ENCODE peak calls at places on chromosomes 13 and 19, in ten cellular contexts. J, R, Y, L, O, E, D, M, H and B are unnamed samples.

GRCh38 chr13:99228737-99229691 is 28.4 kb downstream of the UBAC2 start:
- DNase-seq in H (peak), R (peak), J (peak), M (peak), D (peak), Y (peak), E (peak), O (no peak), L (peak), B (peak)

GRCh38 chr19:57559008-57559403 is 657 bp downstream of the ZNF550 start:
- DNase-seq in M (peak), L (no peak), D (peak), O (peak), R (peak), H (no peak), J (peak), Y (peak), E (peak), B (peak)

GRCh38 chr19:14496849-14497346 is 971 bp upstream of the GIPC1 start:
- DNase-seq in J (no peak), M (no peak), O (no peak), E (no peak), D (no peak), Y (no peak), H (no peak), L (no peak), R (no peak), B (no peak)

GRCh38 chr13:99800951-99801350 is 170.6 kb downstream of the ZIC5 start:
- DNase-seq in D (no peak), L (no peak), O (no peak), R (no peak), J (no peak), M (no peak), E (no peak), Y (no peak), H (no peak), B (no peak)

GRCh38 chr13:80217614-80218456 is 123.1 kb downstream of the SPRY2 start:
- DNase-seq in O (no peak), J (peak), M (peak), H (no peak), R (no peak), L (no peak), D (no peak), E (no peak), Y (no peak), B (no peak)

GRCh38 chr19:1882089-1882785 is 3.1 kb downstream of the ABHD17A start:
- DNase-seq in E (peak), R (no peak), O (peak), H (no peak), L (no peak), D (no peak), J (no peak), Y (no peak), M (no peak), B (peak)

GRCh38 chr13:79492313-79492798 is 11.4 kb downstream of the NDFIP2 start:
- DNase-seq in D (no peak), R (no peak), M (no peak), Y (no peak), O (no peak), E (no peak), L (no peak), H (no peak), J (peak), B (peak)

GRCh38 chr19:20279516-20279915 is 112.5 kb downstream of the ZNF486 start:
- DNase-seq in M (no peak), E (no peak), R (no peak), L (no peak), H (no peak), O (no peak), J (no peak), D (no peak), Y (no peak), B (no peak)

GRCh38 chr19:33430674-33431277 is 57.3 kb downstream of the CEBPG start:
- DNase-seq in E (peak), Y (peak), R (peak), O (peak), M (peak), D (peak), J (peak), L (peak), H (no peak), B (peak)

GRCh38 chr13:79869326-79869725 is 388.4 kb downstream of the NDFIP2 start:
- DNase-seq in J (peak), O (no peak), E (no peak), R (no peak), M (peak), Y (no peak), L (no peak), D (no peak), H (no peak), B (no peak)

GRCh38 chr13:40943073-40943472 is 76.0 kb downstream of the ELF1 start:
- DNase-seq in E (no peak), L (peak), D (no peak), J (peak), H (no peak), Y (no peak), O (no peak), R (no peak), M (peak), B (no peak)

GRCh38 chr19:42422576-42423461 is 4.4 kb downstream of the LIPE start:
- DNase-seq in R (no peak), E (peak), D (peak), O (peak), H (no peak), L (no peak), J (peak), Y (peak), M (no peak), B (peak)

GRCh38 chr19:48826606-48827020 is 9.7 kb downstream of the HSD17B14 start:
- DNase-seq in E (no peak), O (peak), Y (no peak), D (no peak), M (no peak), H (no peak), R (no peak), L (no peak), J (no peak), B (no peak)

GRCh38 chr19:10292789-10293636 is 3.3 kb downstream of the ICAM5 start:
- DNase-seq in R (no peak), M (no peak), D (no peak), O (peak), J (no peak), Y (no peak), L (no peak), H (no peak), E (no peak), B (peak)

GRCh38 chr13:40657961-40658360 is 8.5 kb downstream of the FOXO1 start:
- DNase-seq in O (no peak), Y (no peak), R (no peak), J (peak), L (no peak), E (no peak), M (no peak), H (no peak), D (no peak), B (no peak)

GRCh38 chr19:29697523-29698261 is 17.4 kb downstream of the C19orf12 start:
- DNase-seq in O (no peak), M (no peak), Y (no peak), L (no peak), J (no peak), R (no peak), E (no peak), D (no peak), H (no peak), B (no peak)

GRCh38 chr13:33087790-33088189 is 71.6 kb downstream of the KL start:
- DNase-seq in E (no peak), J (no peak), M (peak), Y (no peak), O (no peak), L (no peak), D (no peak), R (no peak), H (no peak), B (no peak)

GRCh38 chr13:36954542-36954941 is 34.5 kb upstream of the SMAD9 start:
- DNase-seq in E (no peak), M (no peak), L (no peak), R (no peak), J (no peak), D (no peak), H (no peak), O (no peak), Y (no peak), B (no peak)

GRCh38 chr13:42804244-42804868 is 23.0 kb downstream of the FAM216B start:
- DNase-seq in R (no peak), O (no peak), D (no peak), E (peak), J (no peak), H (no peak), M (no peak), L (no peak), Y (peak), B (no peak)

GRCh38 chr19:4974855-4975469 is 6.0 kb downstream of the KDM4B start:
- DNase-seq in D (no peak), H (no peak), R (no peak), M (no peak), J (no peak), L (no peak), E (no peak), O (no peak), Y (no peak), B (no peak)

GRCh38 chr19:4980087-4980486 is 11.2 kb downstream of the KDM4B start:
- DNase-seq in H (no peak), D (peak), M (no peak), L (no peak), E (no peak), R (peak), O (no peak), Y (no peak), J (no peak), B (no peak)

GRCh38 chr19:4979211-4979807 is 10.4 kb downstream of the KDM4B start:
- DNase-seq in J (no peak), E (no peak), D (peak), Y (no peak), R (no peak), H (no peak), O (no peak), L (no peak), M (no peak), B (no peak)

GRCh38 chr19:4977299-4978174 is 8.6 kb downstream of the KDM4B start:
- DNase-seq in Y (no peak), E (no peak), H (peak), L (peak), J (peak), R (peak), O (peak), M (peak), D (peak), B (no peak)

DNA sequence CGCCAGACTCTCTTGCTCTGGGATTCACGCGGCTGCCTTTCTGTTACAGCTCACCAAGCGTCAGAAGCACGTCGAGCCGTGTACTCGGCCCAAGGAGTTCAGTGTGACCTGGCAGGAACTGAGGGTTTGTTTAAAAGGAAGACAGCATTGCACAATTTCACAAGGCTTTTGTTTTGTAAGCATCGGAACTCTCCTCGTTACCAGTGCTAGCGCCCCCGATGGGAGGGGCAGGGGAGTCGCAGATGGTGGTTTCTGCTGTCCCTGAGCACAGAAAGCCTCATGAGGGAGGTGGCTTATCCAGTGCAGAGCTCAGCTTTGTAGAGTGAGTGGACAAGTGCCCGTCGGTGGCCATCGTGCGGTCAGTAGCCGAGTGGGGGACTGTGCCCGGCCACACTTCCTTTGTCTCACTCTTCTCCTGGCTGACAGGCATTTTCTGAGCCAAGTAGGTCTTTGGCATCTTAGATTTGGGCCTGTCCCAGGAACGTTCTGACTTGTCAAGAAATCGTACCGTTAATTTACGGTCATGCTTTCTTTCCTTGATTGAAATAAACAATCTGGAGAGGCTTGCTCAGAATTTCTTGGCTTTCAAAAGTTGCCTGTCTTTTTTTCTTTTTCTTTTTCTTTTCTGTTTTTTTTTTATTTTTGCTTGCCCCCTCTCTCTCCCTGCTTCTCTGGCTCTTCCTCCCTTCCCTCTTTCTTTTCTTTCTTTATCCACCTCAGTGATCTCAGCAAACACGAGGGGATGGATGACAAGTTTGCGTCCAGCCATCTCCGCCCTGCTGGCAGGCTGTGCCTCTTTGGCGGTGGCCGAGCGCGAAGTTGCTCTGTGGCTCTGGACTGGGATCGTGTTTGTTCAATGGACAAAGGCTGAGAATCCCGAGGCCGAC is 7.7 kb downstream of the KDM4B start:
- DNase-seq in H (peak), L (peak), J (peak), Y (peak), O (peak), R (peak), D (peak), E (no peak), M (peak), B (no peak)
- TF ChIP-seq CTCF in H (peak), L (peak), J (peak), Y (peak), O (peak), R (peak), D (peak), E (no peak), M (peak), B (no peak)

GRCh38 chr13:114249062-114249461 is 14.4 kb downstream of the CDC16 start:
- DNase-seq in Y (no peak), O (no peak), D (no peak), J (no peak), L (no peak), H (no peak), R (no peak), E (no peak), M (no peak), B (no peak)
- TF ChIP-seq CTCF in Y (no peak), O (no peak), D (no peak), J (no peak), L (no peak), H (no peak), R (no peak), E (no peak), M (no peak), B (no peak)

GRCh38 chr13:104382941-104383340 is 1316.7 kb upstream of the SLC10A2 start:
- DNase-seq in Y (no peak), R (no peak), E (no peak), D (no peak), M (peak), L (peak), O (no peak), H (no peak), J (no peak), B (no peak)
- TF ChIP-seq CTCF in Y (no peak), R (no peak), E (no peak), D (no peak), M (no peak), L (no peak), O (no peak), H (no peak), J (no peak), B (no peak)

DNA sequence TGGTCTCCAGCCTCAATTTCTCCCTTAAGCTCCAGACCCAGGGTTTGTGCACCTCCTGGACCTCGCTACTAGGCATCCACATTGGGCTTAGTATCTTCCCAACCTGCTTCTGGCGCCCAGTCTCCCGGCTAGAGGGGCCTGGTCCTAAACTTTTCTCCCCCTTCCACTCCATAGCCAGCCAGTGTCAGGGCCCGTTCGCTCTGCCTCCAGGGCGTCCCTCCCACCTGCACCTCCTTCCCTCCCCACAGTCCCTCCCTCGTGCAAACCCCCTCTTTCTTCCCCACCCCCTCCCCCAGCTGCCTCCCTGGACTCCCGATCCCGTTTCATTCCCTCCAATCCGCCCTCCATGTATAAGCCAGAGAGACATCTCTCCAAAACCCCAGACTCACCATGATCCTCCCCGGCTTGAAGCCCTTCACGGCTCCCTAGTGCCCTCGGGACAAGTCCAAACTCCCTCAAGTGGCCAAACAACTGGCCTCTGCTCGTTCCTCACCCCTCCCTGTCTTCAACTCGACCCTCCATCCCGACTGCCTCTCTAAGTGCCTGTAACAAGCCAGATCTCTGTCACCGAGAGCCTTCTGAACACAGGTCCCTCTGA is 1.0 kb upstream of the SAMD4B start:
- DNase-seq in D (peak), R (peak), Y (peak), L (no peak), M (no peak), O (peak), H (no peak), E (no peak), J (no peak), B (no peak)
- TF ChIP-seq CTCF in D (no peak), R (peak), Y (no peak), L (no peak), M (peak), O (no peak), H (no peak), E (no peak), J (peak), B (no peak)

DNA sequence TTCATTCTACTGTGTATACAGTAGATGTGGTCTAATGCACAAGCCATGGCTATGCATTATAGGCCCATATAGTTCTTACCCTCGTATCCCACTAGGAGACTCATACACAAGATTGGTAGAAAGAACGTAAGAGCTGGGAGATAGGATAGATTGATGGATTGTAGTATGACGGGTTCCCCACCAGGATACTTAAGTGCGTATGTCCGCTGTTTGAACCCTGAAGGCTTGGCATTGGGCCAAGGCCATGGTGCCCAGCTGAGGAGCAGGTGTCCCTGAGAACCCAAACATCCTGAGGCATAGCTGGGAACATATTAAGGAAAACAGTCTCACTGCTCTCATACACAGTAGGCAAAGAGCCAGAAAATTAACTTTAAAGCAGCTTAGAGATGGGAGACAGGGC is 617.5 kb upstream of the KLF12 start:
- DNase-seq in L (no peak), E (no peak), O (no peak), R (no peak), M (no peak), H (no peak), Y (no peak), D (peak), J (peak), B (no peak)
- TF ChIP-seq CTCF in L (no peak), E (no peak), O (no peak), R (no peak), M (no peak), H (no peak), Y (no peak), D (no peak), J (no peak), B (no peak)

GRCh38 chr19:13152356-13152853 is 2.2 kb downstream of the IER2 start:
- DNase-seq in H (no peak), L (no peak), R (no peak), Y (no peak), D (no peak), J (no peak), M (no peak), O (no peak), E (no peak), B (no peak)

GRCh38 chr19:13153627-13154240 is 3.5 kb downstream of the IER2 start:
- DNase-seq in L (peak), O (peak), E (peak), H (no peak), M (peak), Y (no peak), J (peak), R (peak), D (no peak), B (no peak)

GRCh38 chr19:13151605-13152355 is 1.6 kb downstream of the IER2 start:
- DNase-seq in H (peak), M (peak), Y (peak), L (peak), D (peak), R (peak), E (peak), O (peak), J (peak), B (peak)

GRCh38 chr19:13154241-13154778 is 4.1 kb downstream of the IER2 start:
- DNase-seq in L (peak), M (peak), J (peak), E (peak), D (peak), Y (peak), R (peak), H (peak), O (peak), B (peak)

DNA sequence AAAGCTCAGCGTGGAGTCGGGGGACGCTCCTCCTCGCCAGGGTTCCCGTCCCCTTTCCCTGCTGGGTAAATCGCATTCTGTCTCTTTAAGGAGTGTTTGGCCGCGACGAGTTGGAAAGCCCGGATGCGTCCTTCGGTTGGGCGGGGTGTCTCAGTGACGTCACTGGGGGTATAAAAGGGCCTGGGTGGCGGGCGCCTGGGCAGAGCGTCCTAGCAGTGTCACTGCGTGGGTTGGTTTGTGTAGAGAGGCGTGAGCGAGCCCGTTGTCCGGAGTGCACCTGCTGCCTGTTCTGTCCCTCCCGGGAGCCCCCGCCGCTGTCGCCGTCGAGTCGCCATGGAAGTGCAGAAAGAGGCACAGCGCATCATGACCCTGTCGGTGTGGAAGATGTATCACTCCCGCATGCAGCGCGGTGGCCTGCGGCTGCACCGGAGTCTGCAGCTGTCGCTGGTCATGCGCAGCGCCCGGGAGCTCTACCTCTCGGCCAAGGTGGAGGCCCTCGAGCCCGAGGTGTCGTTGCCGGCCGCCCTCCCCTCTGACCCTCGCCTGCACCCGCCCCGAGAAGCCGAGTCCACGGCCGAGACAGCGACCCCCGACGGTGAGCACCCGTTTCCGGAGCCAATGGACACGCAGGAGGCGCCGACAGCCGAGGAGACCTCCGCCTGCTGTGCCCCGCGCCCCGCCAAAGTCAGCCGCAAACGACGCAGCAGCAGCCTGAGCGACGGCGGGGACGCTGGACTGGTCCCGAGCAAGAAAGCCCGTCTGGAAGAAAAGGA is 2.8 kb downstream of the IER2 start:
- DNase-seq in H (peak), O (peak), L (peak), E (peak), M (peak), J (peak), D (peak), R (peak), Y (peak), B (peak)
- TF ChIP-seq CTCF in H (peak), O (no peak), L (peak), E (no peak), M (no peak), J (peak), D (peak), R (peak), Y (peak), B (no peak)

DNA sequence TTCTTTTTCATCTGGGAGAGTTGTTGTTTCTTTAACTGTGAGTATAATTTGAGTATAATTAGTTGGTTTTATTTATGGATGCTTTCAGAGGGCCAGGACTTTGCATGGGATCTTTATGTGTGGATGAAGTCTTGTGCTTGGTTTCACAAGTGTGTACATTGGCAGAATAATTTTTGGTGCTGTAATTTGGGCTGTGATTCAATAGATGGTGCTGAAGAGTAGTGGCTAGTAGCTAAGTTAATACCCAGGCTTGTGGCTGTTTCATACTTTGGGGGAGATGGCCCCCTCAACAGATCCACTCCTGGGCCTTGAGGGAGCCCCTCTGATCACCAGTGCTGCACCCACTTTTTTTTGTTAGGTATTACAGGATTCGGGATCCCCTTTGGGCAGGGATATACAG is 1142.4 kb downstream of the SLITRK1 start:
- DNase-seq in E (no peak), L (peak), J (peak), M (peak), R (no peak), O (no peak), H (no peak), D (no peak), Y (no peak), B (no peak)
- TF ChIP-seq CTCF in E (no peak), L (peak), J (peak), M (peak), R (peak), O (no peak), H (peak), D (no peak), Y (no peak), B (no peak)